ENCODE peak calls at places on chromosomes 16 and 17, in six cellular contexts. One of them, this sample, is unnamed.

GRCh38 chr17:149897-150575 is 12.7 kb downstream of the SCGB1C2 start:
- DNase-seq in A549: no peak
- DNase-seq in K562: peak
- DNase-seq in HCT116: no peak
- DNase-seq in GM12878: no peak
- DNase-seq in GM23338: no peak
- DNase-seq in this sample: no peak

GRCh38 chr17:48645639-48646182 is 19.6 kb upstream of the HOXB9 start:
- DNase-seq in GM12878: no peak
- DNase-seq in GM23338: no peak
- DNase-seq in K562: no peak
- DNase-seq in HCT116: no peak
- DNase-seq in A549: no peak
- DNase-seq in this sample: no peak

GRCh38 chr17:15090533-15090932 is 174.6 kb downstream of the PMP22 start:
- DNase-seq in A549: no peak
- DNase-seq in K562: no peak
- DNase-seq in HCT116: no peak
- DNase-seq in GM12878: no peak
- DNase-seq in GM23338: no peak
- DNase-seq in this sample: no peak

GRCh38 chr16:87318158-87318644 is 1.0 kb upstream of the C16orf95 start:
- DNase-seq in HCT116: no peak
- DNase-seq in K562: peak
- DNase-seq in GM23338: no peak
- DNase-seq in GM12878: no peak
- DNase-seq in A549: no peak
- DNase-seq in this sample: no peak

GRCh38 chr16:12362482-12363458 is 386.2 kb downstream of the SNX29 start:
- DNase-seq in A549: no peak
- DNase-seq in HCT116: no peak
- DNase-seq in GM23338: no peak
- DNase-seq in GM12878: no peak
- DNase-seq in K562: no peak
- DNase-seq in this sample: no peak

GRCh38 chr16:12625068-12625467 is 178.6 kb downstream of the CPPED1 start:
- DNase-seq in GM12878: no peak
- DNase-seq in GM23338: peak
- DNase-seq in HCT116: no peak
- DNase-seq in K562: no peak
- DNase-seq in A549: no peak
- DNase-seq in this sample: no peak

GRCh38 chr17:57946798-57947358 is 8.3 kb downstream of the CUEDC1 start:
- DNase-seq in GM12878: peak
- DNase-seq in K562: peak
- DNase-seq in HCT116: no peak
- DNase-seq in A549: peak
- DNase-seq in GM23338: no peak
- DNase-seq in this sample: no peak

GRCh38 chr17:43572368-43572980 is 26.3 kb upstream of the ETV4 start:
- DNase-seq in GM23338: no peak
- DNase-seq in A549: no peak
- DNase-seq in K562: peak
- DNase-seq in HCT116: no peak
- DNase-seq in GM12878: no peak
- DNase-seq in this sample: no peak

GRCh38 chr17:78921437-78921971 is 3.7 kb downstream of the TIMP2 start:
- DNase-seq in K562: peak
- DNase-seq in HCT116: no peak
- DNase-seq in GM23338: no peak
- DNase-seq in GM12878: no peak
- DNase-seq in A549: no peak
- DNase-seq in this sample: no peak

GRCh38 chr17:11369570-11369969 is 128.6 kb downstream of the SHISA6 start:
- DNase-seq in K562: no peak
- DNase-seq in GM12878: no peak
- DNase-seq in HCT116: no peak
- DNase-seq in GM23338: no peak
- DNase-seq in A549: no peak
- DNase-seq in this sample: no peak

GRCh38 chr16:63672493-63672892 is 1449.4 kb downstream of the CDH11 start:
- DNase-seq in GM12878: no peak
- DNase-seq in GM23338: no peak
- DNase-seq in A549: no peak
- DNase-seq in HCT116: no peak
- DNase-seq in K562: no peak
- DNase-seq in this sample: no peak

GRCh38 chr17:75633484-75634375 is 496 bp downstream of the SMIM5 start:
- DNase-seq in A549: peak
- DNase-seq in GM23338: peak
- DNase-seq in GM12878: no peak
- DNase-seq in K562: peak
- DNase-seq in HCT116: peak
- DNase-seq in this sample: peak

GRCh38 chr16:47426806-47427205 is 34.1 kb downstream of the ITFG1 start:
- DNase-seq in A549: no peak
- DNase-seq in K562: no peak
- DNase-seq in HCT116: no peak
- DNase-seq in GM23338: no peak
- DNase-seq in GM12878: no peak
- DNase-seq in this sample: no peak

GRCh38 chr17:76261421-76262215 is 3.5 kb upstream of the UBALD2 start:
- DNase-seq in GM12878: no peak
- DNase-seq in HCT116: no peak
- DNase-seq in GM23338: no peak
- DNase-seq in K562: no peak
- DNase-seq in A549: no peak
- DNase-seq in this sample: no peak

GRCh38 chr17:59427996-59428395 is 96.5 kb downstream of the YPEL2 start:
- DNase-seq in GM12878: no peak
- DNase-seq in HCT116: no peak
- DNase-seq in A549: no peak
- DNase-seq in K562: no peak
- DNase-seq in GM23338: no peak
- DNase-seq in this sample: no peak

GRCh38 chr17:12357600-12357999 is 308.1 kb upstream of the MYOCD start:
- DNase-seq in A549: no peak
- DNase-seq in GM23338: no peak
- DNase-seq in K562: no peak
- DNase-seq in GM12878: no peak
- DNase-seq in HCT116: no peak
- DNase-seq in this sample: no peak

DNA sequence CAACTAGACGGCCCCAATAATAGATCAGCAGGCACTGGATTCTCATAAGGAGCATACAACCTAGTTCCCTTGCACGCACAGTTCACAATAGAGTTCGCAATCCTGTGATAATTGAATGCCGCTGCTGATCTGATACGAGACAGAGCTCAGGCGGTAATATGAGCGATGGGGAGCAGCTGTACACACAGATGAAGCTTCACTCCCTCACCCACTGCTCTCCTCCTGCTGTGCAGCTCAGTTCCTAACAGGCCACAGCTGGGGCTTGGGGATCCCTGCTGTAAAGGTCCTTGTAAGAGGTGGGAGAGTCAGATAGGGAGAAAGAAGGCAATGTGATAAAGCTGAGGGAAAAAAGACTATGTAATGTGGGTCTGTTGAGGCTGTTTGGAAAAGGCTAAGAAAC is 577.5 kb downstream of the RBFOX1 start:
- DNase-seq in GM12878: no peak
- DNase-seq in K562: peak
- DNase-seq in HCT116: no peak
- DNase-seq in A549: no peak
- DNase-seq in GM23338: no peak
- DNase-seq in this sample: no peak
- TF ChIP-seq REST in GM12878: no peak
- TF ChIP-seq REST in K562: no peak
- TF ChIP-seq REST in HCT116: no peak
- TF ChIP-seq REST in A549: no peak
- TF ChIP-seq REST in GM23338: no peak
- TF ChIP-seq REST in this sample: no peak

GRCh38 chr16:24253192-24253591 is 2.9 kb upstream of the CACNG3 start:
- DNase-seq in K562: peak
- DNase-seq in HCT116: peak
- DNase-seq in GM23338: peak
- DNase-seq in GM12878: no peak
- DNase-seq in A549: peak
- DNase-seq in this sample: peak
- TF ChIP-seq REST in K562: no peak
- TF ChIP-seq REST in HCT116: no peak
- TF ChIP-seq REST in GM23338: peak
- TF ChIP-seq REST in GM12878: no peak
- TF ChIP-seq REST in A549: no peak
- TF ChIP-seq REST in this sample: no peak

GRCh38 chr17:7068268-7068667 is 11.8 kb downstream of the CLEC10A start:
- DNase-seq in A549: no peak
- DNase-seq in GM23338: no peak
- DNase-seq in K562: no peak
- DNase-seq in GM12878: no peak
- DNase-seq in HCT116: no peak
- DNase-seq in this sample: no peak

GRCh38 chr17:7060165-7060890 is 16.4 kb upstream of the SLC16A11 start:
- DNase-seq in HCT116: peak
- DNase-seq in GM23338: no peak
- DNase-seq in GM12878: no peak
- DNase-seq in K562: peak
- DNase-seq in A549: peak
- DNase-seq in this sample: peak

GRCh38 chr17:7063518-7064094 is 16.4 kb downstream of the CLEC10A start:
- DNase-seq in K562: no peak
- DNase-seq in A549: no peak
- DNase-seq in GM12878: no peak
- DNase-seq in HCT116: no peak
- DNase-seq in GM23338: no peak
- DNase-seq in this sample: no peak

GRCh38 chr17:7067198-7067597 is 12.9 kb downstream of the CLEC10A start:
- DNase-seq in HCT116: no peak
- DNase-seq in GM23338: no peak
- DNase-seq in A549: no peak
- DNase-seq in GM12878: no peak
- DNase-seq in K562: no peak
- DNase-seq in this sample: no peak

GRCh38 chr17:7064248-7064647 is 15.8 kb downstream of the CLEC10A start:
- DNase-seq in K562: no peak
- DNase-seq in A549: no peak
- DNase-seq in GM23338: no peak
- DNase-seq in GM12878: no peak
- DNase-seq in HCT116: no peak
- DNase-seq in this sample: no peak
- TF ChIP-seq REST in K562: no peak
- TF ChIP-seq REST in A549: no peak
- TF ChIP-seq REST in GM23338: no peak
- TF ChIP-seq REST in GM12878: no peak
- TF ChIP-seq REST in HCT116: no peak
- TF ChIP-seq REST in this sample: no peak

DNA sequence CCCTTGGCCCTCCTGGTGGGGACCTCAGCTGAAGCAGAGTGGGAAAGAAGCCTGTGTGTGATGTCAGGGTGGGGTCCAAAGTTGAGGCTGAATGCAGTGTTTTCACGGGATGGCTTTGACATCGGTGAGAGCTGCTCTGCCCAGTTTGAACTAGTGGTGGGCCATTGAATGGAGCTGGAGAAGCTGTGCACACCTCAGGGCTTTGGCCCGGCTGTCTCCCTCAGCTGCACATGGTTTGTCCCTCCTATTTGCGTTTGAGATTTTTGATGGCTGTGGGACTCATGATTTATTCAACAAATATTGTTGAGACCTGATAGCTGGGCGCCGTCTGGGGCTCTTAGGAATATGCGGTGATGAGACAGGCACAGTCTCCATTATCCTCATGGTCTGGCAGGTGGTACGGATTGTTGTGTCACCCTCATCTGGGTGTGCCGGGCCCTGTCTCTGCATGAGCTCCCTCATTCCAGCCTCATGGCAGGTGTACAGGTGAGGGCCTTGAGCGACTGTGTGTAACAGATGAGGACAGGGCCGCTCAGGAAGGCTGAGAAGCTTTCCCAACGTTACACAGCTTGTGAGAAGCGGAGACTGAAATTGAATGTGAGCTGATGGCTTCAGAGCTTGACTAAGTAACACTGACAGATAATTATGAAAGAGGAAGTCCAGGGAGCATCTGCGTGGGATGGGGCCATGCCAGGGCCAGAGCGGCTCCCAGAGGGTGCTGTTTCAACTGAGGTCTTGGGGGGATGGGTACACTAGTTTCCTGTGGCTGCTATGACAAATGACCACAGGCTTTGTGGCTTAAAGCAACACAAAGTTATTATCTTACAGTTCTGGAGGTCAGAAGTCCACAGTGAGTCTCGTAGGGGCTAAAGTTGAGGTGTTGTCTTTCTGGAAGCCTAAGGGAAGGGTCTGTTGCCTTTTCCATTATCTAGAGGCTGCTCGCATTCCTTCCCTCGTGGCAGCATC is 36.5 kb downstream of the CMIP start:
- DNase-seq in GM12878: peak
- DNase-seq in HCT116: no peak
- DNase-seq in K562: peak
- DNase-seq in A549: no peak
- DNase-seq in GM23338: no peak
- DNase-seq in this sample: no peak
- TF ChIP-seq REST in GM12878: peak
- TF ChIP-seq REST in HCT116: no peak
- TF ChIP-seq REST in K562: no peak
- TF ChIP-seq REST in A549: no peak
- TF ChIP-seq REST in GM23338: no peak
- TF ChIP-seq REST in this sample: no peak

GRCh38 chr17:45286286-45286685 is 24.4 kb upstream of the SPATA32 start:
- DNase-seq in A549: no peak
- DNase-seq in GM23338: no peak
- DNase-seq in K562: no peak
- DNase-seq in GM12878: no peak
- DNase-seq in HCT116: no peak
- DNase-seq in this sample: no peak

GRCh38 chr17:45283711-45284110 is 21.8 kb upstream of the SPATA32 start:
- DNase-seq in HCT116: no peak
- DNase-seq in K562: no peak
- DNase-seq in GM12878: no peak
- DNase-seq in GM23338: no peak
- DNase-seq in A549: no peak
- DNase-seq in this sample: no peak

GRCh38 chr17:45279898-45280297 is 18.0 kb upstream of the SPATA32 start:
- DNase-seq in GM23338: no peak
- DNase-seq in K562: no peak
- DNase-seq in A549: no peak
- DNase-seq in GM12878: no peak
- DNase-seq in HCT116: no peak
- DNase-seq in this sample: no peak

GRCh38 chr17:45284176-45285140 is 22.6 kb upstream of the SPATA32 start:
- DNase-seq in K562: no peak
- DNase-seq in A549: peak
- DNase-seq in GM12878: no peak
- DNase-seq in HCT116: no peak
- DNase-seq in GM23338: peak
- DNase-seq in this sample: no peak

GRCh38 chr17:45282683-45283644 is 21.1 kb upstream of the SPATA32 start:
- DNase-seq in GM12878: no peak
- DNase-seq in K562: no peak
- DNase-seq in GM23338: no peak
- DNase-seq in HCT116: no peak
- DNase-seq in A549: no peak
- DNase-seq in this sample: no peak
- TF ChIP-seq REST in GM12878: no peak
- TF ChIP-seq REST in K562: no peak
- TF ChIP-seq REST in GM23338: no peak
- TF ChIP-seq REST in HCT116: no peak
- TF ChIP-seq REST in A549: no peak
- TF ChIP-seq REST in this sample: no peak

This sample was measured in Panc1.